ENCODE peak calls at places on chromosomes 5 and 9, in seven cellular contexts. One of them, this sample, is unnamed.
A peak's percentile ranks its signal among the peaks of the same experiment; 100 is the strongest.

GRCh38 chr9:119758990-119759389 is 389.8 kb upstream of the BRINP1 start:
- DNase-seq in T-helper 1 cell: no peak
- DNase-seq in stimulated activated CD4-positive, alpha-beta T cell treated with anti-CD3 and anti-CD28 coated beads, Interleukin-4, amount 100 ng/mL, for 4 hours: no peak
- DNase-seq in PC-3: no peak
- DNase-seq in A172: no peak
- DNase-seq in epithelial cell of esophagus: no peak
- DNase-seq in astrocyte of the cerebellum: no peak
- DNase-seq in this sample: no peak

GRCh38 chr5:75856056-75856455 is 138.8 kb upstream of the POC5 start:
- DNase-seq in epithelial cell of esophagus: no peak
- DNase-seq in A172: no peak
- DNase-seq in stimulated activated CD4-positive, alpha-beta T cell treated with anti-CD3 and anti-CD28 coated beads, Interleukin-4, amount 100 ng/mL, for 4 hours: no peak
- DNase-seq in astrocyte of the cerebellum: no peak
- DNase-seq in T-helper 1 cell: no peak
- DNase-seq in PC-3: no peak
- DNase-seq in this sample: no peak

GRCh38 chr5:173010021-173010420 is 26.4 kb downstream of the ATP6V0E1 start:
- DNase-seq in stimulated activated CD4-positive, alpha-beta T cell treated with anti-CD3 and anti-CD28 coated beads, Interleukin-4, amount 100 ng/mL, for 4 hours: peak; percentile 35
- DNase-seq in T-helper 1 cell: no peak
- DNase-seq in astrocyte of the cerebellum: peak; percentile 27
- DNase-seq in A172: peak; percentile 14
- DNase-seq in PC-3: no peak
- DNase-seq in epithelial cell of esophagus: peak; percentile 20
- DNase-seq in this sample: peak; percentile 24

GRCh38 chr5:398475-399295 is 44.3 kb upstream of the EXOC3 start:
- DNase-seq in stimulated activated CD4-positive, alpha-beta T cell treated with anti-CD3 and anti-CD28 coated beads, Interleukin-4, amount 100 ng/mL, for 4 hours: no peak
- DNase-seq in A172: no peak
- DNase-seq in T-helper 1 cell: no peak
- DNase-seq in epithelial cell of esophagus: no peak
- DNase-seq in astrocyte of the cerebellum: no peak
- DNase-seq in PC-3: no peak
- DNase-seq in this sample: no peak

GRCh38 chr9:113964740-113965095 is 88.6 kb downstream of the ZNF618 start:
- DNase-seq in epithelial cell of esophagus: no peak
- DNase-seq in stimulated activated CD4-positive, alpha-beta T cell treated with anti-CD3 and anti-CD28 coated beads, Interleukin-4, amount 100 ng/mL, for 4 hours: no peak
- DNase-seq in A172: no peak
- DNase-seq in astrocyte of the cerebellum: no peak
- DNase-seq in PC-3: no peak
- DNase-seq in T-helper 1 cell: no peak
- DNase-seq in this sample: no peak

GRCh38 chr9:97237311-97237786 is 70.1 kb upstream of the CCDC180 start:
- DNase-seq in epithelial cell of esophagus: no peak
- DNase-seq in stimulated activated CD4-positive, alpha-beta T cell treated with anti-CD3 and anti-CD28 coated beads, Interleukin-4, amount 100 ng/mL, for 4 hours: no peak
- DNase-seq in A172: no peak
- DNase-seq in astrocyte of the cerebellum: no peak
- DNase-seq in PC-3: no peak
- DNase-seq in T-helper 1 cell: no peak
- DNase-seq in this sample: no peak

GRCh38 chr9:14437336-14438231 is 123.6 kb upstream of the NFIB start:
- DNase-seq in PC-3: no peak
- DNase-seq in stimulated activated CD4-positive, alpha-beta T cell treated with anti-CD3 and anti-CD28 coated beads, Interleukin-4, amount 100 ng/mL, for 4 hours: no peak
- DNase-seq in astrocyte of the cerebellum: no peak
- DNase-seq in epithelial cell of esophagus: peak; percentile 45
- DNase-seq in T-helper 1 cell: no peak
- DNase-seq in A172: no peak
- DNase-seq in this sample: no peak

GRCh38 chr5:14463629-14464028 is 118.0 kb upstream of the OTULINL start:
- DNase-seq in T-helper 1 cell: no peak
- DNase-seq in PC-3: peak; percentile 89
- DNase-seq in stimulated activated CD4-positive, alpha-beta T cell treated with anti-CD3 and anti-CD28 coated beads, Interleukin-4, amount 100 ng/mL, for 4 hours: no peak
- DNase-seq in A172: peak; percentile 67
- DNase-seq in epithelial cell of esophagus: peak; percentile 80
- DNase-seq in astrocyte of the cerebellum: no peak
- DNase-seq in this sample: no peak

GRCh38 chr5:148998174-148998797 is 64.6 kb downstream of the SH3TC2 start:
- DNase-seq in astrocyte of the cerebellum: no peak
- DNase-seq in PC-3: peak; percentile 99
- DNase-seq in stimulated activated CD4-positive, alpha-beta T cell treated with anti-CD3 and anti-CD28 coated beads, Interleukin-4, amount 100 ng/mL, for 4 hours: no peak
- DNase-seq in T-helper 1 cell: peak; percentile 16
- DNase-seq in A172: peak; percentile 84
- DNase-seq in epithelial cell of esophagus: peak; percentile 86
- DNase-seq in this sample: peak; percentile 82

GRCh38 chr9:18442629-18443491 is 31.1 kb upstream of the ADAMTSL1 start:
- DNase-seq in PC-3: peak; percentile 71
- DNase-seq in T-helper 1 cell: peak; percentile 18
- DNase-seq in stimulated activated CD4-positive, alpha-beta T cell treated with anti-CD3 and anti-CD28 coated beads, Interleukin-4, amount 100 ng/mL, for 4 hours: peak; percentile 7
- DNase-seq in A172: peak; percentile 63
- DNase-seq in astrocyte of the cerebellum: peak; percentile 84
- DNase-seq in epithelial cell of esophagus: peak; percentile 88
- DNase-seq in this sample: peak; percentile 78

GRCh38 chr9:104780796-104781395 is 17.0 kb downstream of the NIPSNAP3B start:
- DNase-seq in A172: peak; percentile 21
- DNase-seq in T-helper 1 cell: no peak
- DNase-seq in stimulated activated CD4-positive, alpha-beta T cell treated with anti-CD3 and anti-CD28 coated beads, Interleukin-4, amount 100 ng/mL, for 4 hours: no peak
- DNase-seq in epithelial cell of esophagus: peak; percentile 65
- DNase-seq in astrocyte of the cerebellum: peak; percentile 31
- DNase-seq in PC-3: peak; percentile 75
- DNase-seq in this sample: no peak

GRCh38 chr5:148739023-148739422 is 84.7 kb upstream of the HTR4 start:
- DNase-seq in T-helper 1 cell: no peak
- DNase-seq in epithelial cell of esophagus: no peak
- DNase-seq in PC-3: no peak
- DNase-seq in A172: no peak
- DNase-seq in astrocyte of the cerebellum: no peak
- DNase-seq in stimulated activated CD4-positive, alpha-beta T cell treated with anti-CD3 and anti-CD28 coated beads, Interleukin-4, amount 100 ng/mL, for 4 hours: no peak
- DNase-seq in this sample: no peak

GRCh38 chr5:124960266-124960665 is 213.8 kb upstream of the ZNF608 start:
- DNase-seq in T-helper 1 cell: no peak
- DNase-seq in astrocyte of the cerebellum: no peak
- DNase-seq in stimulated activated CD4-positive, alpha-beta T cell treated with anti-CD3 and anti-CD28 coated beads, Interleukin-4, amount 100 ng/mL, for 4 hours: no peak
- DNase-seq in PC-3: peak; percentile 37
- DNase-seq in A172: no peak
- DNase-seq in epithelial cell of esophagus: no peak
- DNase-seq in this sample: no peak

GRCh38 chr9:14530301-14530700 is 162.9 kb downstream of the ZDHHC21 start:
- DNase-seq in epithelial cell of esophagus: no peak
- DNase-seq in stimulated activated CD4-positive, alpha-beta T cell treated with anti-CD3 and anti-CD28 coated beads, Interleukin-4, amount 100 ng/mL, for 4 hours: no peak
- DNase-seq in T-helper 1 cell: no peak
- DNase-seq in PC-3: no peak
- DNase-seq in astrocyte of the cerebellum: no peak
- DNase-seq in A172: no peak
- DNase-seq in this sample: no peak

GRCh38 chr9:135440620-135441019 is 39.0 kb upstream of the PPP1R26 start:
- DNase-seq in epithelial cell of esophagus: peak; percentile 16
- DNase-seq in PC-3: no peak
- DNase-seq in stimulated activated CD4-positive, alpha-beta T cell treated with anti-CD3 and anti-CD28 coated beads, Interleukin-4, amount 100 ng/mL, for 4 hours: no peak
- DNase-seq in T-helper 1 cell: no peak
- DNase-seq in A172: no peak
- DNase-seq in astrocyte of the cerebellum: no peak
- DNase-seq in this sample: no peak

GRCh38 chr9:21381752-21382339 is 3.4 kb downstream of the IFNA2 start:
- DNase-seq in A172: no peak
- DNase-seq in stimulated activated CD4-positive, alpha-beta T cell treated with anti-CD3 and anti-CD28 coated beads, Interleukin-4, amount 100 ng/mL, for 4 hours: no peak
- DNase-seq in epithelial cell of esophagus: peak; percentile 25
- DNase-seq in PC-3: peak; percentile 74
- DNase-seq in T-helper 1 cell: no peak
- DNase-seq in astrocyte of the cerebellum: no peak
- DNase-seq in this sample: no peak

GRCh38 chr5:119400248-119400647 is 44.4 kb downstream of the TNFAIP8 start:
- DNase-seq in PC-3: peak; percentile 79
- DNase-seq in epithelial cell of esophagus: peak; percentile 82
- DNase-seq in T-helper 1 cell: no peak
- DNase-seq in stimulated activated CD4-positive, alpha-beta T cell treated with anti-CD3 and anti-CD28 coated beads, Interleukin-4, amount 100 ng/mL, for 4 hours: no peak
- DNase-seq in astrocyte of the cerebellum: no peak
- DNase-seq in A172: peak; percentile 75
- DNase-seq in this sample: no peak

GRCh38 chr5:71013575-71013974 is 11.6 kb downstream of the NAIP start:
- DNase-seq in T-helper 1 cell: no peak
- DNase-seq in A172: no peak
- DNase-seq in PC-3: no peak
- DNase-seq in stimulated activated CD4-positive, alpha-beta T cell treated with anti-CD3 and anti-CD28 coated beads, Interleukin-4, amount 100 ng/mL, for 4 hours: no peak
- DNase-seq in epithelial cell of esophagus: no peak
- DNase-seq in astrocyte of the cerebellum: no peak
- DNase-seq in this sample: no peak

GRCh38 chr9:137972988-137973470 is 95.4 kb downstream of the CACNA1B start:
- DNase-seq in astrocyte of the cerebellum: no peak
- DNase-seq in PC-3: no peak
- DNase-seq in epithelial cell of esophagus: no peak
- DNase-seq in T-helper 1 cell: no peak
- DNase-seq in A172: no peak
- DNase-seq in stimulated activated CD4-positive, alpha-beta T cell treated with anti-CD3 and anti-CD28 coated beads, Interleukin-4, amount 100 ng/mL, for 4 hours: no peak
- DNase-seq in this sample: no peak

GRCh38 chr5:68682400-68683152 is 411.2 kb upstream of the SLC30A5 start:
- DNase-seq in stimulated activated CD4-positive, alpha-beta T cell treated with anti-CD3 and anti-CD28 coated beads, Interleukin-4, amount 100 ng/mL, for 4 hours: no peak
- DNase-seq in epithelial cell of esophagus: no peak
- DNase-seq in A172: no peak
- DNase-seq in PC-3: no peak
- DNase-seq in T-helper 1 cell: no peak
- DNase-seq in astrocyte of the cerebellum: no peak
- DNase-seq in this sample: no peak

GRCh38 chr5:8376478-8376877 is 507.5 kb downstream of the MTRR start:
- DNase-seq in stimulated activated CD4-positive, alpha-beta T cell treated with anti-CD3 and anti-CD28 coated beads, Interleukin-4, amount 100 ng/mL, for 4 hours: no peak
- DNase-seq in astrocyte of the cerebellum: no peak
- DNase-seq in PC-3: no peak
- DNase-seq in T-helper 1 cell: no peak
- DNase-seq in epithelial cell of esophagus: no peak
- DNase-seq in A172: no peak
- DNase-seq in this sample: no peak

GRCh38 chr9:2015581-2016410 is 649 bp downstream of the SMARCA2 start:
- DNase-seq in stimulated activated CD4-positive, alpha-beta T cell treated with anti-CD3 and anti-CD28 coated beads, Interleukin-4, amount 100 ng/mL, for 4 hours: peak; percentile 35
- DNase-seq in T-helper 1 cell: peak; percentile 43
- DNase-seq in PC-3: peak; percentile 10
- DNase-seq in A172: peak; percentile 4
- DNase-seq in astrocyte of the cerebellum: no peak
- DNase-seq in epithelial cell of esophagus: peak; percentile 62
- DNase-seq in this sample: peak; percentile 11

GRCh38 chr5:143147382-143147781 is 256.1 kb downstream of the NR3C1 start:
- DNase-seq in astrocyte of the cerebellum: no peak
- DNase-seq in PC-3: no peak
- DNase-seq in T-helper 1 cell: no peak
- DNase-seq in A172: no peak
- DNase-seq in epithelial cell of esophagus: no peak
- DNase-seq in stimulated activated CD4-positive, alpha-beta T cell treated with anti-CD3 and anti-CD28 coated beads, Interleukin-4, amount 100 ng/mL, for 4 hours: no peak
- DNase-seq in this sample: no peak